ENCODE peak calls at places on chromosomes 12 and 14, in ten cellular contexts. T is A549, P is stomach, O is tibial nerve, C is sigmoid colon, Z is K562, X is transverse colon, K is ovary, S is suprapubic skin, D is upper lobe of left lung. Q is an unnamed sample.

GRCh38 chr12:79934309-79935020 is 432 bp downstream of the PPP1R12A start:
- DNase-seq in T (peak; percentile 19), P (peak; percentile 39), O (peak; percentile 26), C (peak; percentile 85), Z (peak; percentile 54), X (no peak), K (peak; percentile 74), S (peak; percentile 86), D (peak; percentile 90), Q (peak; percentile 93)

GRCh38 chr14:100546051-100546443 is 41.2 kb downstream of the BEGAIN start:
- DNase-seq in T (no peak), P (peak; percentile 36), O (no peak), C (no peak), Z (peak; percentile 87), X (no peak), K (peak; percentile 69), S (no peak), D (no peak), Q (no peak)

GRCh38 chr12:109770861-109771670 is 57.4 kb downstream of the FAM222A start:
- DNase-seq in T (no peak), P (peak; percentile 17), O (no peak), C (peak; percentile 57), Z (no peak), X (no peak), K (no peak), S (peak; percentile 71), D (no peak), Q (no peak)

GRCh38 chr12:10811883-10812536 is 2.0 kb upstream of the TAS2R9 start:
- DNase-seq in T (no peak), P (no peak), O (no peak), C (no peak), Z (no peak), X (no peak), K (no peak), S (no peak), D (no peak), Q (no peak)

GRCh38 chr14:62029569-62029924 is 267.3 kb downstream of the SNAPC1 start:
- DNase-seq in T (no peak), P (no peak), O (no peak), C (no peak), Z (no peak), X (no peak), K (no peak), S (no peak), D (no peak), Q (no peak)

GRCh38 chr14:96616168-96616681 is 114.0 kb downstream of the PAPOLA start:
- DNase-seq in T (no peak), P (no peak), O (no peak), C (no peak), Z (no peak), X (no peak), K (no peak), S (no peak), D (no peak), Q (no peak)

GRCh38 chr12:1933342-1933992 is 15.0 kb upstream of the CACNA2D4 start:
- DNase-seq in T (no peak), P (peak; percentile 8), O (no peak), C (peak; percentile 62), Z (no peak), X (no peak), K (peak; percentile 14), S (peak; percentile 70), D (peak; percentile 57), Q (no peak)

GRCh38 chr12:79298511-79298910 is 392.3 kb downstream of the PAWR start:
- DNase-seq in T (no peak), P (no peak), O (no peak), C (no peak), Z (no peak), X (no peak), K (no peak), S (no peak), D (no peak), Q (no peak)

GRCh38 chr12:26182377-26182776 is 13.0 kb upstream of the SSPN start:
- DNase-seq in T (no peak), P (no peak), O (no peak), C (no peak), Z (no peak), X (no peak), K (no peak), S (no peak), D (no peak), Q (no peak)

GRCh38 chr14:28344381-28344780 is 422.2 kb upstream of the FOXG1 start:
- DNase-seq in T (no peak), P (no peak), O (no peak), C (no peak), Z (no peak), X (no peak), K (no peak), S (no peak), D (no peak), Q (no peak)
- H3K9me3 ChIP-seq in T (no peaks in the 10 kb centered on the region), P (no peaks in the 10 kb centered on the region), O (no peaks in the 10 kb centered on the region), C (no peaks in the 10 kb centered on the region), Z (no peaks in the 10 kb centered on the region), X (no peaks in the 10 kb centered on the region), K (no peaks in the 10 kb centered on the region), S (no peaks in the 10 kb centered on the region), D (no peaks in the 10 kb centered on the region), Q (no peaks in the 10 kb centered on the region)

DNA sequence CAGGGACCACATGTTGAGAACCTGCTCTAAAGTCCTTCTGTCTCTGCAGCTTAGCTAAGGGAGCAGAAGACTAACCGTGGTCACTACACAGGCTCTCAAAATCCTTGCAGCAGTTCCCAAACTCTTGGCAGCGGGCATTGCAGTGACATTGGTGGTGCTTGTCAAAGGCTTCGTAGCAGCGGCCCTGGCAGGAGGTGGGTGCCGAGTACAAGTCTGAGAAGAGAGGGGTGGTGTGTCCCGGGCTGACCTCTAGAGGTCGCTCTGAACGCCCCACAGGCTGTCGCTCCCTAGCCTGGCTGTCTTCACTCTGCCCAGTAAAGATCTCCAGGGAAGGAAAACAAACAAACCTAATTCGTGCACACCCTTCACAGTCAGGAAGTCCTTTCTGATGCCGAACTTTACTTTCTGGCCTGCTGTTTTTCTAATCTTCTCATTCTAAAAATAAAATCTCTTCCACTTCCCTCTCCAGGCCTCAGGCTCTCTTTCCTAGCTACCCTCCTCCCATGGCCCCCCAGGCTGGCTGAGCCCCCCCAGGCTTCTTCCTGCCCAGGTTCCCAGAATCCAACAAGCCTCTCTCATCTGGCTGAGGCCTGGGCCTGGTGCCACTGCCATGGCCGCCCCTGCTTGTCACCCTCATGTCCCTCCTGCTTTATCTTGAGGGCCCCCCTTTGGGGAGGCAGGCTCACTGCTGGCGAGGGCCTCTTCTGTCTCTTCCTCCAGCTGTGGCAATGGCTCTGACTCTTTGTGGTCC is 7.7 kb downstream of the ENDOU start:
- DNase-seq in T (peak; percentile 91), P (peak; percentile 82), O (peak; percentile 66), C (peak; percentile 93), Z (peak; percentile 79), X (peak; percentile 83), K (peak; percentile 74), S (no peak), D (peak; percentile 71), Q (peak; percentile 95)
- H3K27ac ChIP-seq in T (peak overlapping the region; percentile 42), P (peak overlapping the region; percentile 85), O (peak overlapping the region; percentile 88), C (peak overlapping the region; percentile 85), Z (no peak overlapping the region), X (peak overlapping the region; percentile 93), K (peak overlapping the region; percentile 49), S (peak overlapping the region; percentile 90), D (peak overlapping the region; percentile 87), Q (peak overlapping the region; percentile 82)

GRCh38 chr14:84001023-84001422 is 1528.9 kb upstream of the FLRT2 start:
- DNase-seq in T (no peak), P (no peak), O (no peak), C (no peak), Z (no peak), X (no peak), K (no peak), S (no peak), D (no peak), Q (no peak)

GRCh38 chr14:84003316-84003715 is 1526.6 kb upstream of the FLRT2 start:
- DNase-seq in T (no peak), P (no peak), O (no peak), C (no peak), Z (no peak), X (no peak), K (no peak), S (no peak), D (no peak), Q (no peak)

DNA sequence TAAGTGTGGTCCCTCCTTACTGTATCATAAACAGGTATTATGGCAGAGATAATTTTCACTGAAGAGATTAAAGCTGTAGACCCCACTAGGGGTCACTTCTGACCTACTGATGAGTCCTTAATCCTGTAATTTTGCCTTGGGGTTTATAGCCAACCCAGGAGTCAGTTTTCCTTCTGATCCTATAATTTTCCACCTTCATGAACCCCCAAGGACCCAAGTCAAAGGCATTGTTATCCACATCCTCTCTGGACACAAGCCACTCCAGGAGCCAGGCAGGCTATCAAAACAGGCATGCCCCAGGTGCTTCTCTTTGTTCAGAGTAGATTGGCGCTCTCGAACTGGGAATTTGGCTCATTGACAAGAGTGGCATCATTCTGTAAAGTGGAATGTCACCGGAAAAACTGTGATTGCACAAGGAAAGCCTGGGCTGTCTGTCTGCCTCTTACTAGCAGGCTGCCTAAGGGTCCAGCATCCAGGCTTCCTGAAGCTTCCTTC is 1523.3 kb upstream of the FLRT2 start:
- DNase-seq in T (no peak), P (no peak), O (no peak), C (no peak), Z (no peak), X (no peak), K (no peak), S (no peak), D (no peak), Q (no peak)
- TF ChIP-seq EP300 in T (no peak), P (no peak), O (no peak), C (no peak), Z (no peak), X (no peak), K (no peak), S (no peak), D (no peak), Q (no peak)

GRCh38 chr14:105844047-105844630 is 317.8 kb downstream of the TMEM121 start:
- DNase-seq in T (no peak), P (no peak), O (no peak), C (no peak), Z (no peak), X (no peak), K (no peak), S (peak; percentile 72), D (peak; percentile 60), Q (no peak)
- H3K9me3 ChIP-seq in T (no peaks in the 10 kb centered on the region), P (no peaks in the 10 kb centered on the region), O (no peaks in the 10 kb centered on the region), C (no peaks in the 10 kb centered on the region), Z (no peaks in the 10 kb centered on the region), X (no peaks in the 10 kb centered on the region), K (no peaks in the 10 kb centered on the region), S (no peaks in the 10 kb centered on the region), D (no peaks in the 10 kb centered on the region), Q (no peaks in the 10 kb centered on the region)

DNA sequence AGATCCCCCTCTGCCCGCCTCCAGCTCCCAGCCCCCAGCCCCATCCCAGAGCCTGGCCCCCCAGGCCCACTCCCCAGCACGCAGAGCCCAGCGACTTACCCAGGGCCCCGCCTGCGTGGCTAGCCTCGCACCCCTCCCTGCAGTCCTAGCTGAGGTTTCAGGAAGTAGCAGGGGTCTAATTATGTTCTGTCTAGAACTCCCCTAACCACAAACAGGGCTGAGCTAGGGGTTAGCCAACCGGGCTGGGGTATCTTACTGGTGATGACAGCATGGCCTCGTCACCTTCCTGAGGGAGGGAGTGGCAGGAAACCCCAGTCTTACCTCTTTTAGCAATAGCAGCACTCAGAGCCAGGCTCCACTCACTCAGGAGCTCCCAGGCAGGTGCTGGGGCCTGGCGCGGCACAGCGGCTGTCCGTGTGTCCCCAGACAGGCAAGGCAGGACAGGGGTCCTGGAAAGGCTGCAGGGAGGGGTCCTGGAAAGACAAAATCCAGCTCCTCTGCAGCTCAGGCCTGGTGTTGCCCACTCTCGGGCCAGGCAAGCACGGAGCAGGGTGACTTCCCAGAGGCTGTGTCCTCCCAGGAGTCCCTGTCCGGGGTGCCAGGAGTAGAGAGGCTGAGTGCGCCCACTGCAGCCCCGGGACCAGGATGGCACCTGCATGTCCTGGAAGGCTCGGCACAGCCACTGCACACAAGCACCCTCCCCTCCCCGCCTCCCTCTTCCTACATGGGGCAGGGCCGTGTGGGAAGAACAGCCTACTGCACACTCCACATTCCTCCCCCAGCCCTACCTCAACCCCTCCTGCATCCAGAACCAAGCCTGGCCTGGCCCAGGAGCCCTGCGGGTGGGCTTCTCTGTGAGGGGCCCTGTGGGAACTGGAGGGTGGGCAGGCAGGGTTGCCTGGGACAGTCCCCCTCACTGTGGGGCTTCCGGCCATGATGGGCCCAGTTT is at the start of gene GPR132:
- DNase-seq in T (no peak), P (peak; percentile 63), O (no peak), C (peak; percentile 76), Z (no peak), X (peak; percentile 76), K (no peak), S (peak; percentile 82), D (peak; percentile 90), Q (no peak)
- H3K27ac ChIP-seq in T (peak within 1 kb of the TSS; percentile 67), P (peak within 1 kb of the TSS; percentile 60), O (peak within 1 kb of the TSS; percentile 52), C (peak within 1 kb of the TSS; percentile 63), Z (no peak within 1 kb of the TSS), X (peak within 1 kb of the TSS; percentile 78), K (no peak within 1 kb of the TSS), S (peak within 1 kb of the TSS; percentile 46), D (peak within 1 kb of the TSS; percentile 81), Q (peak within 1 kb of the TSS; percentile 2)